ENCODE peak calls at places on chromosomes 4 and X, in five cellular contexts. Y is effector memory CD4-positive, alpha-beta T cell; U is cardiac fibroblast; M is spleen; O is PC-3. N is an unnamed sample.

GRCh38 chrX:39764441-39764914 is 333.3 kb downstream of the BCOR start:
- DNase-seq in Y (no peak), U (no peak), M (no peak), O (no peak), N (no peak)

GRCh38 chrX:42079968-42080367 is 156.6 kb upstream of the CASK start:
- DNase-seq in Y (no peak), U (no peak), M (no peak), O (no peak), N (no peak)

GRCh38 chr4:105715692-105716278 is 7.2 kb downstream of the GSTCD start:
- DNase-seq in Y (no peak), U (peak), M (no peak), O (peak), N (no peak)

GRCh38 chrX:118254611-118255010 is 91.3 kb upstream of the WDR44 start:
- DNase-seq in Y (no peak), U (peak), M (no peak), O (peak), N (no peak)

GRCh38 chrX:43676960-43677582 is 21.0 kb downstream of the MAOA start:
- DNase-seq in Y (no peak), U (peak), M (no peak), O (no peak), N (no peak)

GRCh38 chr4:17786567-17786966 is 5.1 kb upstream of the FAM184B start:
- DNase-seq in Y (no peak), U (no peak), M (no peak), O (peak), N (no peak)

GRCh38 chrX:153637121-153638040 is 9.6 kb upstream of the DUSP9 start:
- DNase-seq in Y (no peak), U (no peak), M (peak), O (no peak), N (no peak)

GRCh38 chrX:150362599-150363481 is at the start of gene MAMLD1:
- DNase-seq in Y (peak), U (peak), M (peak), O (peak), N (no peak)

GRCh38 chr4:138200236-138200590 is 41.9 kb downstream of the SLC7A11 start:
- DNase-seq in Y (no peak), U (no peak), M (no peak), O (no peak), N (no peak)

GRCh38 chrX:8984231-8984630 is 49.7 kb downstream of the FAM9B start:
- DNase-seq in Y (no peak), U (no peak), M (no peak), O (no peak), N (no peak)

GRCh38 chrX:136194546-136194945 is 47.2 kb downstream of the FHL1 start:
- DNase-seq in Y (no peak), U (no peak), M (no peak), O (no peak), N (no peak)

GRCh38 chr4:67483868-67484602 is 61.3 kb downstream of the CENPC start:
- DNase-seq in Y (no peak), U (peak), M (no peak), O (no peak), N (peak)

GRCh38 chrX:120559799-120560198 is 963 bp downstream of the CUL4B start:
- DNase-seq in Y (no peak), U (peak), M (no peak), O (no peak), N (no peak)

GRCh38 chrX:48971325-48972213 is at the start of gene KCND1:
- DNase-seq in Y (no peak), U (peak), M (no peak), O (no peak), N (no peak)
- H3K4me3 ChIP-seq in Y (peak), U (peak), M (peak), O (no peak), N (peak)

GRCh38 chr4:162162672-162163071 is 1.1 kb downstream of the FSTL5 start:
- DNase-seq in Y (no peak), U (no peak), M (no peak), O (no peak), N (no peak)
- H3K4me3 ChIP-seq in Y (no peak), U (no peak), M (no peak), O (no peak), N (peak)

GRCh38 chrX:2829469-2830246 is 928 bp downstream of the GYG2 start:
- DNase-seq in Y (no peak), U (no peak), M (no peak), O (no peak), N (no peak)
- H3K4me3 ChIP-seq in Y (no peak), U (no peak), M (no peak), O (no peak), N (no peak)

GRCh38 chr4:111064342-111064993 is 441.6 kb upstream of the PITX2 start:
- DNase-seq in Y (no peak), U (peak), M (no peak), O (peak), N (peak)
- H3K4me3 ChIP-seq in Y (no peak), U (no peak), M (no peak), O (no peak), N (no peak)

DNA sequence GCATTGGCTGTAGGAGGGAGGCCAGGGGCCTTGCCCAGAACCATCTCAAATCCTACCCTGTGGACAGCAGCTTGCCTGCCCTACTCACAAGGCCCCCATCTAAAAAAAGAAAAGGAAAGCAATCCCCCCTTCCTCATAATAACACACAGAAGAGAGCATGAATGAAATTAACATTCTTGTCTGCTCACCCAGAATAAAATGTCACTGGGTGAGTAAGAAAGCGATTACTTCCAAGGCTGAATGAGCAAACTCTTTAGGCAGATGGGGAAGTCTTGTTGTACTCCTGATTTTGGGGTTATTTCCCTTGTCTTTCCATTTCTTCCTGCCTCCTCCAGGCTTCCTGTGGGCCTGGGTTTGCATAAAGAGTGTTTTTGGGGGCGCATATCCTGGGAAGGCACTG is 248.2 kb upstream of the GATB start:
- DNase-seq in Y (no peak), U (no peak), M (no peak), O (no peak), N (no peak)
- H3K4me3 ChIP-seq in Y (no peak), U (no peak), M (no peak), O (no peak), N (no peak)

GRCh38 chr4:76449824-76450223 is 14.8 kb downstream of the SHROOM3 start:
- DNase-seq in Y (no peak), U (peak), M (no peak), O (no peak), N (no peak)
- H3K4me3 ChIP-seq in Y (no peak), U (no peak), M (no peak), O (no peak), N (no peak)

DNA sequence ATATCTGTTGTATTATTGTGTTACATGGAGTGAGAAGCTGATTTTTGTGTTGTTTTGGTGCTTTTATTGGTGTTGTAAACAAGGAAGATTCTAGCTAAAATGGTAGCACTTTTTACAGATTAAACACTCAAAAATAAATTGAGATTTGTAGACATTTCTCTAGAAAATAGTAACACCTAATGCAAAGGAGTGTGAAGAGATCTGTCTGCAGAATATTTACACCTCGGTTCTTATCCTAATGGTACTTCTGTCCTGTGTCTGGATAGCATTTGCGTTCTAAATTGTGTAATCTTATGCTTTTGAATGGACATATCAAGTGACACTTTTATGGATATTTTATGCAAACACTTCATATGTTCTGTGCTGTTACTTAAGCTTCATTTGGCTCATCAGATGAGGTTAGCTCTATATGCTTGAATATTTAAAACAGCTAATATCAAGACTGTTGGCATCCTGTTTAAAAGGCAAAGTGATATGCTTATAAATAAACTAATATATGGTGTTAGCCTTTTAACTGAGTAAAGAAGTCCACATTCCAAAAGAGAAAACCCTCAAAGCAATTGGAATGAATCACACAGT is 6.0 kb downstream of the PCDH7 start:
- DNase-seq in Y (no peak), U (no peak), M (no peak), O (no peak), N (no peak)
- H3K4me3 ChIP-seq in Y (no peak), U (no peak), M (peak), O (no peak), N (no peak)

DNA sequence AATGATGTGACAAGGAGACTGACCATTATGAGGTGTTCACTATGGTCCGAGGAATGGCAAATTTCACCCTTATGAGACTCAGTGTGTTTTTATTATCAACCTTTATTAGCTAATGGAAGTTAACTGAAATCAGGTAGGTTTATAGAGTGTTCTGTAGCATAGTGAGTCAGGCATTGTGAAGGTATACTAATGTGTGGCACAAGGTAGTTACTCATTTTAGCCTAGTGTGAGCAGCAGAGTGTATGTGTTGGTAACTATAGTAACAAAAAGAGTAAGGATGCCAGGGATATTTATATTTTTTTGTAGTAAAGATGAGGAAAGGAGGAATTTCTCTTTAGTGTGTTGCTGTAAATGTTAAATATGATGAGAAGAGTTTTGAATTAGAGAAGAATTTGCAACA is 12.0 kb downstream of the PDLIM5 start:
- DNase-seq in Y (no peak), U (peak), M (no peak), O (no peak), N (no peak)
- H3K4me3 ChIP-seq in Y (no peak), U (no peak), M (no peak), O (no peak), N (no peak)